ENCODE peak calls at places on chromosomes 1 and 21, in eight cellular contexts. One of them, this sample, is unnamed.

GRCh38 chr21:46344219-46344915 is 20.4 kb downstream of the PCNT start:
- DNase-seq in activated CD8-positive, alpha-beta memory T cell treated with anti-CD3 and anti-CD28 coated beads for 1 hour: no peak
- DNase-seq in KBM-7: no peak
- DNase-seq in LHCN-M2: no peak
- DNase-seq in bronchial epithelial cell: no peak
- DNase-seq in esophagus muscularis mucosa: no peak
- DNase-seq in WERI-Rb-1: no peak
- DNase-seq in activated naive CD8-positive, alpha-beta T cell treated with anti-CD3 and anti-CD28 coated beads, Interleukin-2, amount 10 ng/mL, durations not matched to agents 7 days and 5 days: no peak
- DNase-seq in this sample: no peak

GRCh38 chr1:24263211-24263610 is 55.9 kb upstream of the GRHL3 start:
- DNase-seq in activated CD8-positive, alpha-beta memory T cell treated with anti-CD3 and anti-CD28 coated beads for 1 hour: no peak
- DNase-seq in bronchial epithelial cell: no peak
- DNase-seq in WERI-Rb-1: no peak
- DNase-seq in esophagus muscularis mucosa: no peak
- DNase-seq in activated naive CD8-positive, alpha-beta T cell treated with anti-CD3 and anti-CD28 coated beads, Interleukin-2, amount 10 ng/mL, durations not matched to agents 7 days and 5 days: no peak
- DNase-seq in LHCN-M2: no peak
- DNase-seq in KBM-7: no peak
- DNase-seq in this sample: no peak

GRCh38 chr1:154524881-154525280 is 22.7 kb upstream of the SHE start:
- DNase-seq in esophagus muscularis mucosa: no peak
- DNase-seq in bronchial epithelial cell: no peak
- DNase-seq in activated CD8-positive, alpha-beta memory T cell treated with anti-CD3 and anti-CD28 coated beads for 1 hour: no peak
- DNase-seq in activated naive CD8-positive, alpha-beta T cell treated with anti-CD3 and anti-CD28 coated beads, Interleukin-2, amount 10 ng/mL, durations not matched to agents 7 days and 5 days: no peak
- DNase-seq in KBM-7: no peak
- DNase-seq in WERI-Rb-1: no peak
- DNase-seq in LHCN-M2: no peak
- DNase-seq in this sample: no peak

GRCh38 chr1:199007423-199007822 is 368.6 kb downstream of the PTPRC start:
- DNase-seq in KBM-7: peak; percentile 74
- DNase-seq in activated naive CD8-positive, alpha-beta T cell treated with anti-CD3 and anti-CD28 coated beads, Interleukin-2, amount 10 ng/mL, durations not matched to agents 7 days and 5 days: no peak
- DNase-seq in activated CD8-positive, alpha-beta memory T cell treated with anti-CD3 and anti-CD28 coated beads for 1 hour: no peak
- DNase-seq in bronchial epithelial cell: peak; percentile 18
- DNase-seq in LHCN-M2: peak; percentile 45
- DNase-seq in WERI-Rb-1: no peak
- DNase-seq in esophagus muscularis mucosa: no peak
- DNase-seq in this sample: peak; percentile 98

GRCh38 chr1:11967028-11967547 is 13.2 kb upstream of the MFN2 start:
- DNase-seq in KBM-7: peak; percentile 64
- DNase-seq in activated CD8-positive, alpha-beta memory T cell treated with anti-CD3 and anti-CD28 coated beads for 1 hour: no peak
- DNase-seq in esophagus muscularis mucosa: no peak
- DNase-seq in activated naive CD8-positive, alpha-beta T cell treated with anti-CD3 and anti-CD28 coated beads, Interleukin-2, amount 10 ng/mL, durations not matched to agents 7 days and 5 days: no peak
- DNase-seq in LHCN-M2: peak; percentile 43
- DNase-seq in bronchial epithelial cell: peak; percentile 77
- DNase-seq in WERI-Rb-1: peak; percentile 85
- DNase-seq in this sample: peak; percentile 49

GRCh38 chr1:230879781-230880180 is 11.5 kb upstream of the C1orf198 start:
- DNase-seq in bronchial epithelial cell: no peak
- DNase-seq in KBM-7: no peak
- DNase-seq in esophagus muscularis mucosa: no peak
- DNase-seq in LHCN-M2: no peak
- DNase-seq in activated CD8-positive, alpha-beta memory T cell treated with anti-CD3 and anti-CD28 coated beads for 1 hour: no peak
- DNase-seq in WERI-Rb-1: no peak
- DNase-seq in activated naive CD8-positive, alpha-beta T cell treated with anti-CD3 and anti-CD28 coated beads, Interleukin-2, amount 10 ng/mL, durations not matched to agents 7 days and 5 days: no peak
- DNase-seq in this sample: no peak

GRCh38 chr1:94182191-94182590 is 55.2 kb downstream of the ARHGAP29 start:
- DNase-seq in bronchial epithelial cell: no peak
- DNase-seq in KBM-7: no peak
- DNase-seq in activated CD8-positive, alpha-beta memory T cell treated with anti-CD3 and anti-CD28 coated beads for 1 hour: no peak
- DNase-seq in LHCN-M2: no peak
- DNase-seq in esophagus muscularis mucosa: no peak
- DNase-seq in WERI-Rb-1: no peak
- DNase-seq in activated naive CD8-positive, alpha-beta T cell treated with anti-CD3 and anti-CD28 coated beads, Interleukin-2, amount 10 ng/mL, durations not matched to agents 7 days and 5 days: no peak
- DNase-seq in this sample: no peak

GRCh38 chr1:166166701-166167394 is at the start of gene FAM78B:
- DNase-seq in activated CD8-positive, alpha-beta memory T cell treated with anti-CD3 and anti-CD28 coated beads for 1 hour: peak; percentile 29
- DNase-seq in LHCN-M2: peak; percentile 33
- DNase-seq in bronchial epithelial cell: peak; percentile 20
- DNase-seq in esophagus muscularis mucosa: peak; percentile 94
- DNase-seq in activated naive CD8-positive, alpha-beta T cell treated with anti-CD3 and anti-CD28 coated beads, Interleukin-2, amount 10 ng/mL, durations not matched to agents 7 days and 5 days: peak; percentile 70
- DNase-seq in KBM-7: peak; percentile 24
- DNase-seq in WERI-Rb-1: peak; percentile 87
- DNase-seq in this sample: no peak

GRCh38 chr1:52156460-52156859 is 14.6 kb downstream of the ZFYVE9 start:
- DNase-seq in WERI-Rb-1: no peak
- DNase-seq in LHCN-M2: no peak
- DNase-seq in activated CD8-positive, alpha-beta memory T cell treated with anti-CD3 and anti-CD28 coated beads for 1 hour: no peak
- DNase-seq in esophagus muscularis mucosa: no peak
- DNase-seq in KBM-7: no peak
- DNase-seq in bronchial epithelial cell: no peak
- DNase-seq in activated naive CD8-positive, alpha-beta T cell treated with anti-CD3 and anti-CD28 coated beads, Interleukin-2, amount 10 ng/mL, durations not matched to agents 7 days and 5 days: no peak
- DNase-seq in this sample: no peak

GRCh38 chr1:33250217-33250616 is 6.1 kb upstream of the ZNF362 start:
- DNase-seq in LHCN-M2: no peak
- DNase-seq in esophagus muscularis mucosa: no peak
- DNase-seq in activated CD8-positive, alpha-beta memory T cell treated with anti-CD3 and anti-CD28 coated beads for 1 hour: no peak
- DNase-seq in activated naive CD8-positive, alpha-beta T cell treated with anti-CD3 and anti-CD28 coated beads, Interleukin-2, amount 10 ng/mL, durations not matched to agents 7 days and 5 days: no peak
- DNase-seq in KBM-7: no peak
- DNase-seq in WERI-Rb-1: no peak
- DNase-seq in bronchial epithelial cell: no peak
- DNase-seq in this sample: no peak

GRCh38 chr1:231929311-231929710 is 302.7 kb downstream of the DISC1 start:
- DNase-seq in activated CD8-positive, alpha-beta memory T cell treated with anti-CD3 and anti-CD28 coated beads for 1 hour: no peak
- DNase-seq in bronchial epithelial cell: peak; percentile 97
- DNase-seq in esophagus muscularis mucosa: no peak
- DNase-seq in KBM-7: no peak
- DNase-seq in WERI-Rb-1: no peak
- DNase-seq in LHCN-M2: peak; percentile 79
- DNase-seq in activated naive CD8-positive, alpha-beta T cell treated with anti-CD3 and anti-CD28 coated beads, Interleukin-2, amount 10 ng/mL, durations not matched to agents 7 days and 5 days: no peak
- DNase-seq in this sample: no peak

GRCh38 chr1:30801826-30802198 is 44.2 kb upstream of the LAPTM5 start:
- DNase-seq in bronchial epithelial cell: peak; percentile 36
- DNase-seq in WERI-Rb-1: peak; percentile 81
- DNase-seq in LHCN-M2: peak; percentile 53
- DNase-seq in activated CD8-positive, alpha-beta memory T cell treated with anti-CD3 and anti-CD28 coated beads for 1 hour: peak; percentile 72
- DNase-seq in activated naive CD8-positive, alpha-beta T cell treated with anti-CD3 and anti-CD28 coated beads, Interleukin-2, amount 10 ng/mL, durations not matched to agents 7 days and 5 days: peak; percentile 87
- DNase-seq in esophagus muscularis mucosa: peak; percentile 95
- DNase-seq in KBM-7: peak; percentile 79
- DNase-seq in this sample: peak; percentile 71

GRCh38 chr1:16026723-16027484 is 5.1 kb downstream of the CLCNKA start:
- DNase-seq in WERI-Rb-1: no peak
- DNase-seq in activated CD8-positive, alpha-beta memory T cell treated with anti-CD3 and anti-CD28 coated beads for 1 hour: no peak
- DNase-seq in esophagus muscularis mucosa: no peak
- DNase-seq in LHCN-M2: no peak
- DNase-seq in activated naive CD8-positive, alpha-beta T cell treated with anti-CD3 and anti-CD28 coated beads, Interleukin-2, amount 10 ng/mL, durations not matched to agents 7 days and 5 days: no peak
- DNase-seq in bronchial epithelial cell: no peak
- DNase-seq in KBM-7: no peak
- DNase-seq in this sample: peak; percentile 38

GRCh38 chr1:30058966-30059365 is 664.4 kb downstream of the MATN1 start:
- DNase-seq in LHCN-M2: peak; percentile 7
- DNase-seq in esophagus muscularis mucosa: no peak
- DNase-seq in activated CD8-positive, alpha-beta memory T cell treated with anti-CD3 and anti-CD28 coated beads for 1 hour: no peak
- DNase-seq in WERI-Rb-1: no peak
- DNase-seq in KBM-7: no peak
- DNase-seq in activated naive CD8-positive, alpha-beta T cell treated with anti-CD3 and anti-CD28 coated beads, Interleukin-2, amount 10 ng/mL, durations not matched to agents 7 days and 5 days: no peak
- DNase-seq in bronchial epithelial cell: peak; percentile 89
- DNase-seq in this sample: no peak

GRCh38 chr21:36210779-36211659 is 54.4 kb downstream of the DOP1B start:
- DNase-seq in activated CD8-positive, alpha-beta memory T cell treated with anti-CD3 and anti-CD28 coated beads for 1 hour: no peak
- DNase-seq in KBM-7: no peak
- DNase-seq in activated naive CD8-positive, alpha-beta T cell treated with anti-CD3 and anti-CD28 coated beads, Interleukin-2, amount 10 ng/mL, durations not matched to agents 7 days and 5 days: no peak
- DNase-seq in WERI-Rb-1: no peak
- DNase-seq in LHCN-M2: no peak
- DNase-seq in bronchial epithelial cell: no peak
- DNase-seq in esophagus muscularis mucosa: no peak
- DNase-seq in this sample: no peak

GRCh38 chr1:53722025-53722424 is 16.9 kb downstream of the GLIS1 start:
- DNase-seq in activated CD8-positive, alpha-beta memory T cell treated with anti-CD3 and anti-CD28 coated beads for 1 hour: no peak
- DNase-seq in activated naive CD8-positive, alpha-beta T cell treated with anti-CD3 and anti-CD28 coated beads, Interleukin-2, amount 10 ng/mL, durations not matched to agents 7 days and 5 days: no peak
- DNase-seq in esophagus muscularis mucosa: no peak
- DNase-seq in bronchial epithelial cell: no peak
- DNase-seq in WERI-Rb-1: no peak
- DNase-seq in KBM-7: no peak
- DNase-seq in LHCN-M2: no peak
- DNase-seq in this sample: no peak

GRCh38 chr1:39717809-39718208 is 20.9 kb upstream of the PPIE start:
- DNase-seq in bronchial epithelial cell: no peak
- DNase-seq in esophagus muscularis mucosa: no peak
- DNase-seq in WERI-Rb-1: no peak
- DNase-seq in activated CD8-positive, alpha-beta memory T cell treated with anti-CD3 and anti-CD28 coated beads for 1 hour: no peak
- DNase-seq in KBM-7: no peak
- DNase-seq in activated naive CD8-positive, alpha-beta T cell treated with anti-CD3 and anti-CD28 coated beads, Interleukin-2, amount 10 ng/mL, durations not matched to agents 7 days and 5 days: no peak
- DNase-seq in LHCN-M2: no peak
- DNase-seq in this sample: no peak

GRCh38 chr1:45914836-45915235 is 111.4 kb downstream of the MAST2 start:
- DNase-seq in activated CD8-positive, alpha-beta memory T cell treated with anti-CD3 and anti-CD28 coated beads for 1 hour: no peak
- DNase-seq in LHCN-M2: peak; percentile 65
- DNase-seq in bronchial epithelial cell: no peak
- DNase-seq in esophagus muscularis mucosa: no peak
- DNase-seq in KBM-7: no peak
- DNase-seq in WERI-Rb-1: no peak
- DNase-seq in activated naive CD8-positive, alpha-beta T cell treated with anti-CD3 and anti-CD28 coated beads, Interleukin-2, amount 10 ng/mL, durations not matched to agents 7 days and 5 days: no peak
- DNase-seq in this sample: no peak

GRCh38 chr1:77579547-77579946 is 102.9 kb downstream of the ZZZ3 start:
- DNase-seq in KBM-7: no peak
- DNase-seq in esophagus muscularis mucosa: no peak
- DNase-seq in activated CD8-positive, alpha-beta memory T cell treated with anti-CD3 and anti-CD28 coated beads for 1 hour: no peak
- DNase-seq in bronchial epithelial cell: no peak
- DNase-seq in activated naive CD8-positive, alpha-beta T cell treated with anti-CD3 and anti-CD28 coated beads, Interleukin-2, amount 10 ng/mL, durations not matched to agents 7 days and 5 days: no peak
- DNase-seq in WERI-Rb-1: no peak
- DNase-seq in LHCN-M2: no peak
- DNase-seq in this sample: no peak

GRCh38 chr1:182332256-182332655 is 59.3 kb downstream of the GLUL start:
- DNase-seq in WERI-Rb-1: peak; percentile 35
- DNase-seq in KBM-7: no peak
- DNase-seq in activated naive CD8-positive, alpha-beta T cell treated with anti-CD3 and anti-CD28 coated beads, Interleukin-2, amount 10 ng/mL, durations not matched to agents 7 days and 5 days: no peak
- DNase-seq in esophagus muscularis mucosa: no peak
- DNase-seq in bronchial epithelial cell: no peak
- DNase-seq in activated CD8-positive, alpha-beta memory T cell treated with anti-CD3 and anti-CD28 coated beads for 1 hour: no peak
- DNase-seq in LHCN-M2: no peak
- DNase-seq in this sample: no peak

GRCh38 chr21:42061195-42061865 is 9.8 kb upstream of the UMODL1 start:
- DNase-seq in activated naive CD8-positive, alpha-beta T cell treated with anti-CD3 and anti-CD28 coated beads, Interleukin-2, amount 10 ng/mL, durations not matched to agents 7 days and 5 days: peak; percentile 52
- DNase-seq in esophagus muscularis mucosa: no peak
- DNase-seq in activated CD8-positive, alpha-beta memory T cell treated with anti-CD3 and anti-CD28 coated beads for 1 hour: no peak
- DNase-seq in WERI-Rb-1: no peak
- DNase-seq in LHCN-M2: no peak
- DNase-seq in bronchial epithelial cell: no peak
- DNase-seq in KBM-7: peak; percentile 95
- DNase-seq in this sample: peak; percentile 94

GRCh38 chr1:36248250-36248894 is 24.1 kb downstream of the THRAP3 start:
- DNase-seq in activated CD8-positive, alpha-beta memory T cell treated with anti-CD3 and anti-CD28 coated beads for 1 hour: no peak
- DNase-seq in WERI-Rb-1: no peak
- DNase-seq in LHCN-M2: peak; percentile 91
- DNase-seq in KBM-7: peak; percentile 25
- DNase-seq in bronchial epithelial cell: peak; percentile 85
- DNase-seq in activated naive CD8-positive, alpha-beta T cell treated with anti-CD3 and anti-CD28 coated beads, Interleukin-2, amount 10 ng/mL, durations not matched to agents 7 days and 5 days: no peak
- DNase-seq in esophagus muscularis mucosa: no peak
- DNase-seq in this sample: peak; percentile 90

GRCh38 chr21:38136201-38136600 is 120.6 kb upstream of the KCNJ15 start:
- DNase-seq in KBM-7: no peak
- DNase-seq in activated naive CD8-positive, alpha-beta T cell treated with anti-CD3 and anti-CD28 coated beads, Interleukin-2, amount 10 ng/mL, durations not matched to agents 7 days and 5 days: no peak
- DNase-seq in LHCN-M2: no peak
- DNase-seq in activated CD8-positive, alpha-beta memory T cell treated with anti-CD3 and anti-CD28 coated beads for 1 hour: no peak
- DNase-seq in bronchial epithelial cell: peak; percentile 37
- DNase-seq in esophagus muscularis mucosa: no peak
- DNase-seq in WERI-Rb-1: no peak
- DNase-seq in this sample: no peak

GRCh38 chr1:28811766-28812668 is at the start of gene OPRD1:
- DNase-seq in bronchial epithelial cell: no peak
- DNase-seq in esophagus muscularis mucosa: no peak
- DNase-seq in WERI-Rb-1: no peak
- DNase-seq in activated naive CD8-positive, alpha-beta T cell treated with anti-CD3 and anti-CD28 coated beads, Interleukin-2, amount 10 ng/mL, durations not matched to agents 7 days and 5 days: peak; percentile 35
- DNase-seq in KBM-7: no peak
- DNase-seq in LHCN-M2: no peak
- DNase-seq in activated CD8-positive, alpha-beta memory T cell treated with anti-CD3 and anti-CD28 coated beads for 1 hour: no peak
- DNase-seq in this sample: no peak

GRCh38 chr1:2983319-2983705 is 38.0 kb upstream of the ACTRT2 start:
- DNase-seq in KBM-7: no peak
- DNase-seq in LHCN-M2: no peak
- DNase-seq in activated naive CD8-positive, alpha-beta T cell treated with anti-CD3 and anti-CD28 coated beads, Interleukin-2, amount 10 ng/mL, durations not matched to agents 7 days and 5 days: no peak
- DNase-seq in activated CD8-positive, alpha-beta memory T cell treated with anti-CD3 and anti-CD28 coated beads for 1 hour: no peak
- DNase-seq in esophagus muscularis mucosa: no peak
- DNase-seq in bronchial epithelial cell: no peak
- DNase-seq in WERI-Rb-1: no peak
- DNase-seq in this sample: no peak

GRCh38 chr1:46399307-46399706 is 5.2 kb downstream of the FAAH start:
- DNase-seq in esophagus muscularis mucosa: no peak
- DNase-seq in activated CD8-positive, alpha-beta memory T cell treated with anti-CD3 and anti-CD28 coated beads for 1 hour: no peak
- DNase-seq in bronchial epithelial cell: no peak
- DNase-seq in activated naive CD8-positive, alpha-beta T cell treated with anti-CD3 and anti-CD28 coated beads, Interleukin-2, amount 10 ng/mL, durations not matched to agents 7 days and 5 days: no peak
- DNase-seq in WERI-Rb-1: no peak
- DNase-seq in LHCN-M2: no peak
- DNase-seq in KBM-7: no peak
- DNase-seq in this sample: peak; percentile 24

This sample was measured in NB4.